ENCODE peak calls at places on chromosomes 7 and 10, in five cellular contexts. W is hepatocyte, U is neural progenitor cell, T is PC-3, R is GM23338. O is an unnamed sample.
A peak's percentile ranks its signal among the peaks of the same experiment; 100 is the strongest.

GRCh38 chr7:94649313-94649924 is 6.5 kb downstream of the SGCE start:
- DNase-seq in W (no peak), U (no peak), T (no peak), R (peak; percentile 15), O (no peak)

GRCh38 chr10:28393956-28394568 is 91.2 kb upstream of the MPP7 start:
- DNase-seq in W (peak; percentile 80), U (peak; percentile 91), T (peak; percentile 66), R (peak; percentile 89), O (peak; percentile 68)

GRCh38 chr10:11270135-11270857 is 252.6 kb downstream of the CELF2 start:
- DNase-seq in W (peak; percentile 89), U (peak; percentile 93), T (peak; percentile 44), R (peak; percentile 97), O (peak; percentile 67)

GRCh38 chr10:75115137-75115536 is 3.7 kb downstream of the SAMD8 start:
- DNase-seq in W (no peak), U (no peak), T (no peak), R (no peak), O (no peak)

GRCh38 chr10:83164134-83164533 is 975.2 kb upstream of the GHITM start:
- DNase-seq in W (no peak), U (no peak), T (no peak), R (no peak), O (no peak)

GRCh38 chr10:77069020-77069419 is 568.6 kb downstream of the KCNMA1 start:
- DNase-seq in W (no peak), U (no peak), T (no peak), R (no peak), O (no peak)

GRCh38 chr7:69412331-69413146 is 185.7 kb upstream of the AUTS2 start:
- DNase-seq in W (peak; percentile 87), U (no peak), T (no peak), R (no peak), O (peak; percentile 94)

GRCh38 chr10:60513281-60513680 is 123.6 kb upstream of the ANK3 start:
- DNase-seq in W (no peak), U (no peak), T (no peak), R (no peak), O (no peak)

GRCh38 chr7:98281757-98282652 is 519 bp downstream of the BRI3 start:
- DNase-seq in W (peak; percentile 64), U (peak; percentile 52), T (no peak), R (peak; percentile 43), O (peak; percentile 56)

GRCh38 chr10:93813507-93814465 is 56.0 kb downstream of the LGI1 start:
- DNase-seq in W (peak; percentile 55), U (peak; percentile 68), T (peak; percentile 71), R (peak; percentile 79), O (peak; percentile 68)

DNA sequence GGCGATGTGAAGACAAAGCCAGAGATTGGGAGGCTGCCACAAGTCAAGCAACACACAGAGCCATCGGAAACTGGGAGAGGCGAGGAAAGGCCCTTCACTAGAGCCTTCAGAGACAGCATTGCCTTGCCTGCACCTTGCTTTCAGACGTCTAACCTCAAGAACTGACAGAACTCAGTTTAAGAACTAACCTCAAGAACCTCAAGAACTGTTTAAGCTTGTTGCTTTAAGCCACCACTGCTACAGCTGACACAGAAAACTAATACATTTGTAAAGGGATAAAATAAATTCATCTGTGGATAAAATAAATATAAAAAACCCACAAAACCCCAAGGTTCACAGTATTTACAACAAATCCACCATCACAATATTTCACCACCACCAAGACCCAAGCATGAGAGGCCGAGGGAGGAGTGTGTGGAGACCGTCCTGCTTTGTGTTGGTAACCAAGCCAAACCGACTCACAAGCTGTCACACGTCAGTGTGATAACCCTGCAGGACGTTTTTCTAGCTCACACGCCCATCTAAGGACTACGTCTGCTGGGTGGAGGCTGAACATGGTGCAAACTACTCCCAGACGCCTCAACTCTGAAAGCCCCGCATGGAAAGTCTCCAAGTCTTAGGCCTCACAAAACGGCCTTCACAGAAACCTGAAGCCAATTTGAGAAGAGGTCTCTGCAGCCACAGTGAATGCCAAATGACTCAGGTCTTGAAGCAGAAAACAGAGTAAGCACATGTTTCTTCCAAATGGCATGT is 116.8 kb downstream of the ABLIM1 start:
- DNase-seq in W (peak; percentile 49), U (no peak), T (peak; percentile 62), R (no peak), O (peak; percentile 85)
- H3K27ac ChIP-seq in W (peak overlapping the region; percentile 66), U (no peak overlapping the region), T (peak overlapping the region; percentile 42), R (no peak overlapping the region), O (no peak overlapping the region)

GRCh38 chr7:73960548-73960947 is 67.4 kb upstream of the ELN start:
- DNase-seq in W (no peak), U (no peak), T (peak; percentile 19), R (no peak), O (no peak)
- TF ChIP-seq EZH2phosphoT487 in W (no peak), U (no peak), T (no peak), R (no peak), O (no peak)

GRCh38 chr7:101299511-101300464 is 21.8 kb downstream of the IFT22 start:
- DNase-seq in W (peak; percentile 25), U (peak; percentile 62), T (no peak), R (peak; percentile 64), O (no peak)
- TF ChIP-seq EZH2 in W (peak; percentile 84), U (peak; percentile 57), T (no peak), R (no peak), O (peak; percentile 96)

GRCh38 chr10:132415255-132415654 is 18.3 kb downstream of the PWWP2B start:
- DNase-seq in W (no peak), U (no peak), T (no peak), R (no peak), O (no peak)
- H3K27ac ChIP-seq in W (no peak overlapping the region), U (no peak overlapping the region), T (no peak overlapping the region), R (no peak overlapping the region), O (no peak overlapping the region)

DNA sequence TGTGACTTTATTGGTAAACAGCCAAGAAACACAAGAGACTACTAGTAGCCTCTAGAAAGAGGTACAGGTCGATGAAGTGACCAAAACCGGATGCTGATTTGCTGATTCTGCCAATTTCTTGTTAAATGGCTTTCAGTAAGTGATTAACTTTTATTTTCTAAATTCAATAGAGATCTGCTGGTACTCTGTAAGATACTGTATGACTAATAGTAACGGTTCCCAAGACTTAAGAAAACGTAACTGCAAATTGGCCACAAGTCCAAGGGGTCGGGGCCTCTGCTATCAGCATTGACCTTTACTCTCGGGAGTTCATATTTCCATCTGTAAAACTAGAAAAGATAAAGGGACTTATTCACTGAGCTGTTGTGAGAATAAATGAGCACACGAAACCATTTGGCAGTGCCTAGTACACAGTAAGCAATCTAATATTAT is 1.4 kb downstream of the FAM3C start:
- DNase-seq in W (peak; percentile 31), U (no peak), T (no peak), R (no peak), O (no peak)
- TF ChIP-seq EZH2phosphoT487 in W (no peak), U (no peak), T (no peak), R (no peak), O (no peak)

DNA sequence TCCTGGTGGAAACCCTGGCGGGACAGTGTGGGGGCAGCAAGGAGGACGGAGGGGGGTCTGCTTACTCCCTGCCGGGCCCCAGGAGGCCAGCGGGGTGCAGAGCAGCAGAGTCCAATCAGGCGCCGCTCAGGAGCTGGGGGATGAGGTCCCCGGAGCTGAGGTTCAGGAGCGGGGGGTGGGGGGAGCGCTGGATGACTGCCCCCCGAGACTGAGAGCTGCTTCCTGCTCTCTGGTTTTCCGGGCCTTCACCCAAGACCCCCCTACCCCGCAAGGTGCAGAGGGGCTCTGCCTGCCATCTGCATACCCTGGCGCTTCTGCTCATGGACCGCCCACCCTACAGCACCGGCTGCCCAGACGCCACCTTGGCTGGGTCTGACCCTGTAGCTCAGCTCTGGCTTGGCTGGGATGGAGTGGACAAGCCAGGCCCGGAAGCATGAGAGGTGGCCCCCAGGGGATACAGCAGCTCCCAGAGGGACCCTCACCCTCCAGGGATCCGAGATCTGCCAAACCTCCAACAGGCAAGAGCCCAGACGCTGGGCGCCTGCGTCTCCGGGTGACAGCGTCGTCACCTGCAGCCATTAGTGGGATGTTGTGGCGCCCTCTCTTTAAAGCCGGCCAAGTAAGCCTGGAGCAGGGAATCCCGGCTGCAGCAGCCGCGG is 923 bp downstream of the KNDC1 start:
- DNase-seq in W (no peak), U (peak; percentile 54), T (no peak), R (peak; percentile 47), O (no peak)
- TF ChIP-seq EZH2 in W (no peak), U (peak; percentile 50), T (no peak), R (no peak), O (no peak)